ENCODE peak calls at places on chromosomes 1 and 21, in nine cellular contexts. F is NCI-H460, N is neural progenitor cell, V is retinal pigment epithelial cell, E is NCI-H345, M is HT1080, R is SHP77 treated with DMSO at 0.1 percent for 48 hours, L is activated T-cell treated with anti-CD3 and anti-CD28 coated beads for 48 hours, Q is cardiac fibroblast. B is an unnamed sample.

GRCh38 chr1:35505911-35506798 is 51.0 kb downstream of the KIAA0319L start:
- DNase-seq in F (no peak), N (no peak), V (peak), E (no peak), M (peak), R (no peak), L (no peak), Q (peak), B (no peak)

GRCh38 chr1:31299365-31299764 is 2.5 kb downstream of the ZCCHC17 start:
- DNase-seq in F (no peak), N (no peak), V (no peak), E (no peak), M (no peak), R (no peak), L (no peak), Q (peak), B (no peak)

GRCh38 chr1:35377553-35377952 is 109.0 kb downstream of the ZMYM4 start:
- DNase-seq in F (no peak), N (no peak), V (peak), E (no peak), M (peak), R (no peak), L (no peak), Q (peak), B (no peak)

GRCh38 chr1:17772580-17773215 is 17.6 kb downstream of the ACTL8 start:
- DNase-seq in F (no peak), N (peak), V (no peak), E (no peak), M (no peak), R (no peak), L (no peak), Q (no peak), B (no peak)

GRCh38 chr21:38790038-38790437 is 15.7 kb upstream of the ETS2 start:
- DNase-seq in F (no peak), N (no peak), V (no peak), E (no peak), M (no peak), R (no peak), L (no peak), Q (no peak), B (no peak)

GRCh38 chr1:94032637-94033036 is 88.3 kb downstream of the ABCA4 start:
- DNase-seq in F (no peak), N (no peak), V (no peak), E (no peak), M (no peak), R (no peak), L (no peak), Q (no peak), B (no peak)

GRCh38 chr1:110897685-110898084 is 24.7 kb downstream of the CD53 start:
- DNase-seq in F (no peak), N (no peak), V (no peak), E (no peak), M (no peak), R (no peak), L (no peak), Q (no peak), B (no peak)

GRCh38 chr21:41921089-41921819 is 32.6 kb downstream of the C2CD2 start:
- DNase-seq in F (no peak), N (no peak), V (no peak), E (no peak), M (no peak), R (no peak), L (no peak), Q (no peak), B (no peak)

GRCh38 chr21:32658524-32658923 is 46.3 kb upstream of the CFAP298 start:
- DNase-seq in F (no peak), N (no peak), V (no peak), E (no peak), M (no peak), R (no peak), L (no peak), Q (no peak), B (no peak)

GRCh38 chr1:42924249-42925131 is 34.2 kb downstream of the SLC2A1 start:
- DNase-seq in F (peak), N (peak), V (peak), E (peak), M (peak), R (peak), L (peak), Q (peak), B (peak)

GRCh38 chr1:207025144-207025880 is 7.2 kb downstream of the C1orf116 start:
- DNase-seq in F (no peak), N (peak), V (no peak), E (no peak), M (peak), R (no peak), L (no peak), Q (peak), B (no peak)

GRCh38 chr1:211928993-211929637 is 98.6 kb upstream of the LPGAT1 start:
- DNase-seq in F (peak), N (no peak), V (no peak), E (peak), M (peak), R (peak), L (no peak), Q (no peak), B (no peak)

GRCh38 chr1:156157506-156157905 is 4.1 kb downstream of the SEMA4A start:
- DNase-seq in F (no peak), N (no peak), V (no peak), E (no peak), M (no peak), R (no peak), L (no peak), Q (no peak), B (no peak)

GRCh38 chr1:190259424-190259823 is 218.2 kb downstream of the BRINP3 start:
- DNase-seq in F (no peak), N (no peak), V (no peak), E (no peak), M (no peak), R (no peak), L (no peak), Q (no peak), B (no peak)

GRCh38 chr1:65067491-65068201 is 80.4 kb upstream of the AK4 start:
- DNase-seq in F (peak), N (peak), V (peak), E (peak), M (peak), R (peak), L (peak), Q (peak), B (peak)

GRCh38 chr1:29120955-29121485 is 2.7 kb downstream of the TMEM200B start:
- DNase-seq in F (no peak), N (peak), V (no peak), E (peak), M (no peak), R (no peak), L (peak), Q (peak), B (peak)

GRCh38 chr1:237570530-237570929 is 320.2 kb downstream of the ZP4 start:
- DNase-seq in F (no peak), N (no peak), V (no peak), E (no peak), M (no peak), R (no peak), L (no peak), Q (no peak), B (no peak)

GRCh38 chr1:203878422-203878821 is 17.0 kb downstream of the SNRPE start:
- DNase-seq in F (no peak), N (no peak), V (no peak), E (no peak), M (no peak), R (no peak), L (no peak), Q (no peak), B (no peak)

GRCh38 chr1:39190096-39190495 is 14.4 kb upstream of the MACF1 start:
- DNase-seq in F (no peak), N (no peak), V (no peak), E (no peak), M (no peak), R (no peak), L (no peak), Q (no peak), B (no peak)

GRCh38 chr1:214707306-214708087 is 104.5 kb downstream of the CENPF start:
- DNase-seq in F (no peak), N (no peak), V (peak), E (no peak), M (no peak), R (no peak), L (no peak), Q (peak), B (no peak)

GRCh38 chr1:30855686-30856259 is 52.8 kb downstream of the SDC3 start:
- DNase-seq in F (no peak), N (no peak), V (no peak), E (peak), M (no peak), R (no peak), L (no peak), Q (no peak), B (no peak)

GRCh38 chr1:220516722-220517042 is 11.3 kb upstream of the MARK1 start:
- DNase-seq in F (no peak), N (no peak), V (no peak), E (no peak), M (no peak), R (no peak), L (no peak), Q (no peak), B (no peak)

GRCh38 chr1:40847023-40847740 is 15.0 kb downstream of the CITED4 start:
- DNase-seq in F (no peak), N (no peak), V (no peak), E (no peak), M (peak), R (no peak), L (no peak), Q (peak), B (no peak)

GRCh38 chr1:76576876-76577817 is 290.1 kb upstream of the ST6GALNAC5 start:
- DNase-seq in F (no peak), N (no peak), V (no peak), E (no peak), M (no peak), R (no peak), L (no peak), Q (no peak), B (no peak)

GRCh38 chr1:8922962-8923361 is 22.7 kb upstream of the CA6 start:
- DNase-seq in F (no peak), N (no peak), V (no peak), E (no peak), M (no peak), R (no peak), L (no peak), Q (no peak), B (no peak)

GRCh38 chr1:17181785-17182464 is 23.0 kb upstream of the PADI1 start:
- DNase-seq in F (no peak), N (no peak), V (no peak), E (no peak), M (no peak), R (no peak), L (no peak), Q (no peak), B (no peak)

GRCh38 chr1:41386190-41386518 is 24.9 kb downstream of the FOXO6 start:
- DNase-seq in F (no peak), N (peak), V (no peak), E (no peak), M (no peak), R (no peak), L (no peak), Q (no peak), B (no peak)

GRCh38 chr1:151715726-151716404 is 738 bp downstream of the CELF3 start:
- DNase-seq in F (no peak), N (peak), V (no peak), E (peak), M (no peak), R (peak), L (no peak), Q (no peak), B (no peak)

GRCh38 chr1:211192227-211192626 is 58.3 kb upstream of the KCNH1 start:
- DNase-seq in F (no peak), N (no peak), V (no peak), E (no peak), M (no peak), R (no peak), L (no peak), Q (no peak), B (no peak)

GRCh38 chr1:115283681-115284146 is 54.3 kb downstream of the NGF start:
- DNase-seq in F (no peak), N (no peak), V (no peak), E (no peak), M (no peak), R (no peak), L (no peak), Q (no peak), B (no peak)

B was measured in psoas muscle.